ENCODE peak calls at places on chromosomes 12 and 14, in eight cellular contexts. P is cardiac muscle cell, K is HCT116, Z is tibial artery, F is Karpas-422, R is fibroblast of lung, X is pancreas, A is cardiac fibroblast. S is an unnamed sample.

GRCh38 chr14:68677476-68677875 is 115.4 kb downstream of the ZFP36L1 start:
- DNase-seq in Z (peak; percentile 32), A (no peak), X (no peak), R (no peak), P (no peak), K (no peak), F (no peak), S (no peak)

GRCh38 chr12:106583578-106584103 is 837 bp downstream of the RFX4 start:
- DNase-seq in A (peak; percentile 20), F (no peak), Z (no peak), R (peak; percentile 22), K (no peak), P (peak; percentile 27), X (peak; percentile 70), S (no peak)

GRCh38 chr14:92560106-92560865 is 46.7 kb downstream of the RIN3 start:
- DNase-seq in R (no peak), K (no peak), P (no peak), F (no peak), A (no peak), Z (no peak), X (no peak), S (no peak)

GRCh38 chr12:80829767-80830166 is 108.0 kb downstream of the LIN7A start:
- DNase-seq in P (no peak), A (no peak), X (no peak), R (no peak), Z (no peak), F (no peak), K (no peak), S (no peak)

GRCh38 chr12:79420146-79420618 is 270.6 kb downstream of the PAWR start:
- DNase-seq in A (peak; percentile 91), R (peak; percentile 90), X (no peak), K (peak; percentile 45), Z (no peak), P (peak; percentile 92), F (peak; percentile 70), S (peak; percentile 83)

GRCh38 chr12:55931780-55932545 is 1.0 kb downstream of the DGKA start:
- DNase-seq in Z (peak; percentile 76), X (peak; percentile 80), P (peak; percentile 50), A (peak; percentile 60), K (no peak), F (peak; percentile 75), R (peak; percentile 41), S (no peak)

GRCh38 chr12:49942921-49943662 is 7.4 kb upstream of the AQP2 start:
- DNase-seq in Z (no peak), F (peak; percentile 94), P (no peak), K (no peak), R (no peak), A (no peak), X (no peak), S (no peak)

GRCh38 chr12:26746315-26746714 is 86.7 kb downstream of the ITPR2 start:
- DNase-seq in P (peak; percentile 56), Z (no peak), K (no peak), F (peak; percentile 68), A (peak; percentile 37), X (no peak), R (peak; percentile 52), S (peak; percentile 50)

GRCh38 chr12:114038962-114039361 is 72.8 kb upstream of the RBM19 start:
- DNase-seq in F (no peak), R (no peak), X (no peak), Z (no peak), K (no peak), P (no peak), A (no peak), S (no peak)

GRCh38 chr12:26869908-26870459 is 37.0 kb upstream of the ITPR2 start:
- DNase-seq in X (no peak), R (no peak), P (no peak), Z (no peak), F (no peak), K (no peak), A (no peak), S (no peak)

GRCh38 chr14:97824218-97824617 is 1027.0 kb downstream of the VRK1 start:
- DNase-seq in F (peak; percentile 67), X (no peak), K (no peak), Z (no peak), P (no peak), R (no peak), A (no peak), S (no peak)

GRCh38 chr12:132429932-132430643 is 59.9 kb upstream of the FBRSL1 start:
- DNase-seq in Z (no peak), F (no peak), X (peak; percentile 90), P (no peak), K (peak; percentile 41), A (peak; percentile 27), R (no peak), S (peak; percentile 43)

GRCh38 chr12:113663396-113663795 is 191.7 kb upstream of the LHX5 start:
- DNase-seq in K (no peak), A (no peak), X (no peak), Z (no peak), R (no peak), P (no peak), F (no peak), S (no peak)

GRCh38 chr12:104870797-104871196 is 87.3 kb downstream of the SLC41A2 start:
- DNase-seq in A (no peak), K (no peak), P (no peak), F (no peak), R (no peak), Z (no peak), X (no peak), S (no peak)

GRCh38 chr14:32588448-32589320 is 259.6 kb downstream of the AKAP6 start:
- DNase-seq in Z (no peak), A (peak; percentile 74), P (peak; percentile 75), K (peak; percentile 16), F (peak; percentile 76), X (no peak), R (peak; percentile 81), S (no peak)

GRCh38 chr12:115354007-115354452 is 670.1 kb upstream of the TBX3 start:
- DNase-seq in P (peak; percentile 96), X (no peak), F (no peak), A (peak; percentile 96), K (peak; percentile 36), R (peak; percentile 98), Z (peak; percentile 88), S (peak; percentile 91)

GRCh38 chr12:41485203-41485602 is 297.1 kb downstream of the PDZRN4 start:
- DNase-seq in Z (no peak), P (no peak), K (no peak), A (peak; percentile 3), R (no peak), X (no peak), F (no peak), S (no peak)

GRCh38 chr14:73795974-73796373 is 55.7 kb upstream of the PTGR2 start:
- DNase-seq in A (peak; percentile 46), P (peak; percentile 51), K (peak; percentile 77), R (peak; percentile 37), Z (no peak), X (no peak), F (peak; percentile 32), S (no peak)

GRCh38 chr14:90427848-90428426 is 31.1 kb downstream of the CALM1 start:
- DNase-seq in K (no peak), P (no peak), Z (no peak), R (no peak), F (no peak), A (no peak), X (no peak), S (no peak)

GRCh38 chr14:36773558-36773957 is 111.9 kb downstream of the PAX9 start:
- DNase-seq in P (no peak), Z (no peak), K (no peak), R (no peak), A (no peak), X (no peak), F (no peak), S (no peak)

GRCh38 chr14:77139540-77140342 is 1.9 kb downstream of the ZDHHC22 start:
- DNase-seq in K (peak; percentile 27), R (no peak), A (no peak), X (peak; percentile 72), Z (peak; percentile 63), F (peak; percentile 87), P (peak; percentile 30), S (no peak)

GRCh38 chr12:121131941-121132341 is 735 bp upstream of the P2RX7 start:
- DNase-seq in X (no peak), K (no peak), A (no peak), R (no peak), F (no peak), Z (no peak), P (no peak), S (no peak)

GRCh38 chr12:121132601-121133481 is at the start of gene P2RX7:
- DNase-seq in R (peak; percentile 53), P (peak; percentile 63), X (peak; percentile 85), K (peak; percentile 56), Z (peak; percentile 82), A (peak; percentile 66), F (no peak), S (no peak)

GRCh38 chr12:121135320-121135719 is 2.6 kb downstream of the P2RX7 start:
- DNase-seq in K (no peak), X (no peak), Z (no peak), A (no peak), F (no peak), R (no peak), P (no peak), S (no peak)

GRCh38 chr12:121130866-121131373 is 1.8 kb upstream of the P2RX7 start:
- DNase-seq in A (no peak), Z (no peak), P (no peak), K (no peak), X (no peak), R (no peak), F (no peak), S (no peak)

GRCh38 chr12:121133838-121134237 is 1.2 kb downstream of the P2RX7 start:
- DNase-seq in A (no peak), Z (no peak), K (no peak), P (no peak), X (no peak), R (no peak), F (no peak), S (no peak)
- H3K4me3 ChIP-seq in A (no peak overlapping the region), Z (no peak overlapping the region), K (no peak overlapping the region), P (no peak overlapping the region), X (no peak overlapping the region), R (no peak overlapping the region), F (no peak overlapping the region), S (no peak overlapping the region)

GRCh38 chr12:51222461-51222860 is 4.6 kb upstream of the POU6F1 start:
- DNase-seq in A (peak; percentile 28), K (no peak), Z (no peak), F (no peak), P (peak; percentile 23), X (no peak), R (peak; percentile 34), S (no peak)
- H3K4me3 ChIP-seq in A (no peak overlapping the region), K (no peak overlapping the region), Z (no peak overlapping the region), F (no peak overlapping the region), P (no peak overlapping the region), X (no peak overlapping the region), R (no peak overlapping the region), S (no peak overlapping the region)

DNA sequence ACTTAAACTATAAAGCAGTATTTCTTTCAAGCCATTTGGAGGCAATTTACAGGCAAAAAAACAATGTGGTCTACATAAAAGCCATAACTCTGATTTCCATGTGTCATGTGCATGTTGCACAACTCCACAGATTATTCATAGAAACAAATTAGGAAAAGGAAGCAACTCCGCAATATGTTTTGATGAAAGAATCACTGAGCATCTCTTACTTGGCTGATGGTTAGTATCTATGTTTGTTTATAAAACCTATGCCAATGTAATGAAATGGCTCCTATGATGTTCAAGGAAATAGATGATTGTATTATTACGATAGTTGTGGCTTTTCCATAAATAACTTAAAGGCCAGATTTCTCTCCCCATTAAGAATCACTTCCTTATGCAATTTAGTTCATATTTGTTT is 373.7 kb downstream of the CCDC91 start:
- DNase-seq in Z (no peak), R (peak; percentile 80), X (no peak), K (no peak), P (peak; percentile 70), F (no peak), A (peak; percentile 66), S (peak; percentile 48)
- H3K4me3 ChIP-seq in Z (no peak overlapping the region), R (no peak overlapping the region), X (no peak overlapping the region), K (no peak overlapping the region), P (no peak overlapping the region), F (no peak overlapping the region), A (no peak overlapping the region), S (no peak overlapping the region)

GRCh38 chr12:25692115-25693035 is 139.3 kb upstream of the LMNTD1 start:
- DNase-seq in R (peak; percentile 51), K (no peak), X (no peak), F (no peak), P (peak; percentile 93), Z (no peak), A (peak; percentile 91), S (peak; percentile 53)
- H3K4me3 ChIP-seq in R (no peak overlapping the region), K (no peak overlapping the region), X (no peak overlapping the region), F (no peak overlapping the region), P (no peak overlapping the region), Z (no peak overlapping the region), A (no peak overlapping the region), S (no peak overlapping the region)

S was measured in skeletal muscle cell.